ENCODE peak calls at places on chromosomes 16 and 17, in four cellular contexts. One of them, this sample, is unnamed.

GRCh38 chr17:51322390-51323029 is 62.2 kb downstream of the UTP18 start:
- DNase-seq in HT1080: peak
- DNase-seq in activated T-cell treated with anti-CD3 and anti-CD28 coated beads, Interleukin-2, amount 50 U/mL, for 24 hours: no peak
- DNase-seq in SHP77 treated with DMSO at 0.1 percent for 48 hours: peak
- DNase-seq in this sample: no peak

GRCh38 chr17:43363181-43363925 is 35.4 kb upstream of the ARL4D start:
- DNase-seq in HT1080: no peak
- DNase-seq in activated T-cell treated with anti-CD3 and anti-CD28 coated beads, Interleukin-2, amount 50 U/mL, for 24 hours: no peak
- DNase-seq in SHP77 treated with DMSO at 0.1 percent for 48 hours: no peak
- DNase-seq in this sample: no peak

GRCh38 chr16:70703041-70703834 is 17.4 kb upstream of the MTSS2 start:
- DNase-seq in HT1080: peak
- DNase-seq in activated T-cell treated with anti-CD3 and anti-CD28 coated beads, Interleukin-2, amount 50 U/mL, for 24 hours: no peak
- DNase-seq in SHP77 treated with DMSO at 0.1 percent for 48 hours: peak
- DNase-seq in this sample: peak

GRCh38 chr17:38613981-38614779 is 8.4 kb upstream of the SRCIN1 start:
- DNase-seq in HT1080: no peak
- DNase-seq in activated T-cell treated with anti-CD3 and anti-CD28 coated beads, Interleukin-2, amount 50 U/mL, for 24 hours: no peak
- DNase-seq in SHP77 treated with DMSO at 0.1 percent for 48 hours: no peak
- DNase-seq in this sample: no peak

GRCh38 chr17:79000396-79001189 is 9.0 kb downstream of the CANT1 start:
- DNase-seq in HT1080: no peak
- DNase-seq in activated T-cell treated with anti-CD3 and anti-CD28 coated beads, Interleukin-2, amount 50 U/mL, for 24 hours: peak
- DNase-seq in SHP77 treated with DMSO at 0.1 percent for 48 hours: no peak
- DNase-seq in this sample: no peak

GRCh38 chr16:3859875-3860274 is 20.6 kb downstream of the CREBBP start:
- DNase-seq in HT1080: no peak
- DNase-seq in activated T-cell treated with anti-CD3 and anti-CD28 coated beads, Interleukin-2, amount 50 U/mL, for 24 hours: no peak
- DNase-seq in SHP77 treated with DMSO at 0.1 percent for 48 hours: no peak
- DNase-seq in this sample: no peak

GRCh38 chr17:37848690-37849616 is 75.3 kb upstream of the TBC1D3K start:
- DNase-seq in HT1080: peak
- DNase-seq in activated T-cell treated with anti-CD3 and anti-CD28 coated beads, Interleukin-2, amount 50 U/mL, for 24 hours: peak
- DNase-seq in SHP77 treated with DMSO at 0.1 percent for 48 hours: no peak
- DNase-seq in this sample: peak

GRCh38 chr17:1995321-1996242 is 29.6 kb downstream of the RTN4RL1 start:
- DNase-seq in HT1080: no peak
- DNase-seq in activated T-cell treated with anti-CD3 and anti-CD28 coated beads, Interleukin-2, amount 50 U/mL, for 24 hours: no peak
- DNase-seq in SHP77 treated with DMSO at 0.1 percent for 48 hours: no peak
- DNase-seq in this sample: no peak

GRCh38 chr16:87463722-87464690 is 28.8 kb downstream of the ZCCHC14 start:
- DNase-seq in HT1080: peak
- DNase-seq in activated T-cell treated with anti-CD3 and anti-CD28 coated beads, Interleukin-2, amount 50 U/mL, for 24 hours: peak
- DNase-seq in SHP77 treated with DMSO at 0.1 percent for 48 hours: no peak
- DNase-seq in this sample: peak

GRCh38 chr17:34379876-34380275 is 16.8 kb upstream of the CCL1 start:
- DNase-seq in HT1080: no peak
- DNase-seq in activated T-cell treated with anti-CD3 and anti-CD28 coated beads, Interleukin-2, amount 50 U/mL, for 24 hours: no peak
- DNase-seq in SHP77 treated with DMSO at 0.1 percent for 48 hours: no peak
- DNase-seq in this sample: no peak

GRCh38 chr17:38730526-38731379 is 612 bp downstream of the CISD3 start:
- DNase-seq in HT1080: peak
- DNase-seq in activated T-cell treated with anti-CD3 and anti-CD28 coated beads, Interleukin-2, amount 50 U/mL, for 24 hours: no peak
- DNase-seq in SHP77 treated with DMSO at 0.1 percent for 48 hours: peak
- DNase-seq in this sample: peak

GRCh38 chr16:11742041-11742535 is 569 bp downstream of the TXNDC11 start:
- DNase-seq in HT1080: no peak
- DNase-seq in activated T-cell treated with anti-CD3 and anti-CD28 coated beads, Interleukin-2, amount 50 U/mL, for 24 hours: no peak
- DNase-seq in SHP77 treated with DMSO at 0.1 percent for 48 hours: no peak
- DNase-seq in this sample: peak

GRCh38 chr17:15480209-15480608 is 12.8 kb upstream of the CDRT4 start:
- DNase-seq in HT1080: no peak
- DNase-seq in activated T-cell treated with anti-CD3 and anti-CD28 coated beads, Interleukin-2, amount 50 U/mL, for 24 hours: no peak
- DNase-seq in SHP77 treated with DMSO at 0.1 percent for 48 hours: no peak
- DNase-seq in this sample: no peak

GRCh38 chr16:27518226-27518625 is 31.5 kb downstream of the GTF3C1 start:
- DNase-seq in HT1080: no peak
- DNase-seq in activated T-cell treated with anti-CD3 and anti-CD28 coated beads, Interleukin-2, amount 50 U/mL, for 24 hours: no peak
- DNase-seq in SHP77 treated with DMSO at 0.1 percent for 48 hours: no peak
- DNase-seq in this sample: no peak

GRCh38 chr16:84832488-84833141 is 12.8 kb downstream of the CRISPLD2 start:
- DNase-seq in HT1080: no peak
- DNase-seq in activated T-cell treated with anti-CD3 and anti-CD28 coated beads, Interleukin-2, amount 50 U/mL, for 24 hours: no peak
- DNase-seq in SHP77 treated with DMSO at 0.1 percent for 48 hours: no peak
- DNase-seq in this sample: peak

GRCh38 chr17:57842280-57842679 is 7.6 kb downstream of the MRPS23 start:
- DNase-seq in HT1080: no peak
- DNase-seq in activated T-cell treated with anti-CD3 and anti-CD28 coated beads, Interleukin-2, amount 50 U/mL, for 24 hours: no peak
- DNase-seq in SHP77 treated with DMSO at 0.1 percent for 48 hours: no peak
- DNase-seq in this sample: no peak

GRCh38 chr17:39002991-39003715 is 36.0 kb upstream of the FBXO47 start:
- DNase-seq in HT1080: no peak
- DNase-seq in activated T-cell treated with anti-CD3 and anti-CD28 coated beads, Interleukin-2, amount 50 U/mL, for 24 hours: peak
- DNase-seq in SHP77 treated with DMSO at 0.1 percent for 48 hours: no peak
- DNase-seq in this sample: no peak

GRCh38 chr16:78376452-78376851 is 277.0 kb downstream of the WWOX start:
- DNase-seq in HT1080: no peak
- DNase-seq in activated T-cell treated with anti-CD3 and anti-CD28 coated beads, Interleukin-2, amount 50 U/mL, for 24 hours: no peak
- DNase-seq in SHP77 treated with DMSO at 0.1 percent for 48 hours: no peak
- DNase-seq in this sample: no peak

GRCh38 chr17:46212634-46213435 is 19.6 kb upstream of the KANSL1 start:
- DNase-seq in HT1080: peak
- DNase-seq in activated T-cell treated with anti-CD3 and anti-CD28 coated beads, Interleukin-2, amount 50 U/mL, for 24 hours: no peak
- DNase-seq in SHP77 treated with DMSO at 0.1 percent for 48 hours: peak
- DNase-seq in this sample: peak

GRCh38 chr16:73771676-73772075 is 524.9 kb upstream of the PSMD7 start:
- DNase-seq in HT1080: peak
- DNase-seq in activated T-cell treated with anti-CD3 and anti-CD28 coated beads, Interleukin-2, amount 50 U/mL, for 24 hours: no peak
- DNase-seq in SHP77 treated with DMSO at 0.1 percent for 48 hours: no peak
- DNase-seq in this sample: peak